ENCODE peak calls at places on chromosome 2, in six cellular contexts. One of them, this sample, is unnamed.
A peak's percentile ranks its signal among the peaks of the same experiment; 100 is the strongest.

GRCh38 chr2:17869128-17869527 is 9.3 kb upstream of the KCNS3 start:
- DNase-seq in hepatocyte: no peak
- DNase-seq in tibial nerve: no peak
- DNase-seq in HCT116: peak; percentile 19
- DNase-seq in IMR-90: peak; percentile 16
- DNase-seq in pancreas: no peak
- DNase-seq in this sample: no peak

GRCh38 chr2:120245520-120245835 is 7.2 kb upstream of the RALB start:
- DNase-seq in hepatocyte: peak; percentile 91
- DNase-seq in tibial nerve: no peak
- DNase-seq in HCT116: no peak
- DNase-seq in IMR-90: no peak
- DNase-seq in pancreas: peak; percentile 42
- DNase-seq in this sample: no peak

GRCh38 chr2:24690524-24690923 is 102.7 kb downstream of the PTRHD1 start:
- DNase-seq in hepatocyte: no peak
- DNase-seq in tibial nerve: no peak
- DNase-seq in HCT116: no peak
- DNase-seq in IMR-90: no peak
- DNase-seq in pancreas: no peak
- DNase-seq in this sample: no peak

GRCh38 chr2:62410015-62410453 is 96.0 kb downstream of the TMEM17 start:
- DNase-seq in hepatocyte: no peak
- DNase-seq in tibial nerve: no peak
- DNase-seq in HCT116: no peak
- DNase-seq in IMR-90: no peak
- DNase-seq in pancreas: no peak
- DNase-seq in this sample: no peak

GRCh38 chr2:36780231-36780808 is 83.8 kb downstream of the VIT start:
- DNase-seq in hepatocyte: peak; percentile 74
- DNase-seq in tibial nerve: peak; percentile 49
- DNase-seq in HCT116: peak; percentile 38
- DNase-seq in IMR-90: peak; percentile 66
- DNase-seq in pancreas: no peak
- DNase-seq in this sample: no peak

GRCh38 chr2:174631009-174631981 is 33.7 kb upstream of the WIPF1 start:
- DNase-seq in hepatocyte: no peak
- DNase-seq in tibial nerve: no peak
- DNase-seq in HCT116: no peak
- DNase-seq in IMR-90: peak; percentile 90
- DNase-seq in pancreas: no peak
- DNase-seq in this sample: no peak

GRCh38 chr2:181552808-181553207 is 95.6 kb downstream of the ITGA4 start:
- DNase-seq in hepatocyte: peak; percentile 6
- DNase-seq in tibial nerve: no peak
- DNase-seq in HCT116: peak; percentile 28
- DNase-seq in IMR-90: no peak
- DNase-seq in pancreas: no peak
- DNase-seq in this sample: no peak

GRCh38 chr2:36287363-36288275 is 68.0 kb upstream of the CRIM1 start:
- DNase-seq in hepatocyte: no peak
- DNase-seq in tibial nerve: no peak
- DNase-seq in HCT116: no peak
- DNase-seq in IMR-90: peak; percentile 86
- DNase-seq in pancreas: no peak
- DNase-seq in this sample: no peak

GRCh38 chr2:138712212-138712979 is 67.8 kb downstream of the NXPH2 start:
- DNase-seq in hepatocyte: peak; percentile 9
- DNase-seq in tibial nerve: no peak
- DNase-seq in HCT116: no peak
- DNase-seq in IMR-90: peak; percentile 17
- DNase-seq in pancreas: no peak
- DNase-seq in this sample: no peak

GRCh38 chr2:23541453-23542334 is 156.7 kb downstream of the KLHL29 start:
- DNase-seq in hepatocyte: peak; percentile 27
- DNase-seq in tibial nerve: peak; percentile 48
- DNase-seq in HCT116: no peak
- DNase-seq in IMR-90: no peak
- DNase-seq in pancreas: no peak
- DNase-seq in this sample: no peak

GRCh38 chr2:233358335-233358734 is 4.0 kb downstream of the DGKD start:
- DNase-seq in hepatocyte: no peak
- DNase-seq in tibial nerve: no peak
- DNase-seq in HCT116: no peak
- DNase-seq in IMR-90: no peak
- DNase-seq in pancreas: no peak
- DNase-seq in this sample: no peak
- H3K27ac ChIP-seq in hepatocyte: no peak overlapping the region
- H3K27ac ChIP-seq in tibial nerve: no peak overlapping the region
- H3K27ac ChIP-seq in HCT116: no peak overlapping the region
- H3K27ac ChIP-seq in IMR-90: no peak overlapping the region
- H3K27ac ChIP-seq in pancreas: no peak overlapping the region
- H3K27ac ChIP-seq in this sample: no peak overlapping the region

DNA sequence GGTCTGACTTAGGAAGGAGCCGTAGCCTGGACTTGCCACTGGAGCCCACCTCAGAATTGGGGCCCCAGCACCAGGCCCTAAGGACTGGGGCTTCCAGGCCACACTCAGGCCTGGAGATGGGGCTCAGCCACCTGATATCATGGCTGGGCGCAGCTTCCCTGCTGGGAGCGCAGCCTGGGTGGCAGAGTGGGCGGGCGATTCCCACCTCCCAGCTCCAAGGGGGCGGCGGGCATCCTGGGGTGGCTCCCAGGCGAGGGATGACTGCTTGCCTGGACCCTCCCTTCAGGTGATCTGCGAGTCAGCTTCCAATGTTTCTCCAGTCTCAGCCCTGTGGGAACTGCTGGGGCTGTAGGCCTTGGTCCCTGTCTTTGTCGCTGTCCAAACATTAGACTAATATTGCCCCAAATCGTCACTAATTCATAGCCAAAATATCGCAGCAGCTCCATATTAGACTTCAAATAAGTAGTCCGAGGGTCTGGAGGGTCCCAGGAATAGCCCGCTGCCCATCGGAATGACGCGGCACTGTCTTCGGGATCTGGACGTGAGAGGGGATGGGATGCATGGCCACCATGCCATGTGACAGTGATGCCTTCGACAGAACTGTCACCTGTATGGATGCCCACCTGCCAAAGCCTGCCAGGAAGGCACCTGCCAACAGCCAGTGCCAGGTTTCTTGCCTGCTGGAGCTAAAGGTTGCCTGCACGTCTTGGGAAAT is 20.2 kb downstream of the GPR35 start:
- DNase-seq in hepatocyte: no peak
- DNase-seq in tibial nerve: no peak
- DNase-seq in HCT116: no peak
- DNase-seq in IMR-90: no peak
- DNase-seq in pancreas: no peak
- DNase-seq in this sample: no peak
- H3K27me3 ChIP-seq in hepatocyte: peaks cover 24% of the 10 kb centered on the region
- H3K27me3 ChIP-seq in tibial nerve: no peaks in the 10 kb centered on the region
- H3K27me3 ChIP-seq in HCT116: peaks cover 10% of the 10 kb centered on the region
- H3K27me3 ChIP-seq in IMR-90: peaks cover 64% of the 10 kb centered on the region
- H3K27me3 ChIP-seq in pancreas: no peaks in the 10 kb centered on the region
- H3K27me3 ChIP-seq in this sample: no peaks in the 10 kb centered on the region

GRCh38 chr2:206820755-206821154 is 55.3 kb downstream of the FASTKD2 start:
- DNase-seq in hepatocyte: no peak
- DNase-seq in tibial nerve: no peak
- DNase-seq in HCT116: no peak
- DNase-seq in IMR-90: no peak
- DNase-seq in pancreas: no peak
- DNase-seq in this sample: no peak

GRCh38 chr2:206824993-206825392 is 59.6 kb downstream of the FASTKD2 start:
- DNase-seq in hepatocyte: no peak
- DNase-seq in tibial nerve: no peak
- DNase-seq in HCT116: no peak
- DNase-seq in IMR-90: no peak
- DNase-seq in pancreas: no peak
- DNase-seq in this sample: no peak

GRCh38 chr2:206824219-206824618 is 58.8 kb downstream of the FASTKD2 start:
- DNase-seq in hepatocyte: no peak
- DNase-seq in tibial nerve: no peak
- DNase-seq in HCT116: no peak
- DNase-seq in IMR-90: no peak
- DNase-seq in pancreas: no peak
- DNase-seq in this sample: no peak

DNA sequence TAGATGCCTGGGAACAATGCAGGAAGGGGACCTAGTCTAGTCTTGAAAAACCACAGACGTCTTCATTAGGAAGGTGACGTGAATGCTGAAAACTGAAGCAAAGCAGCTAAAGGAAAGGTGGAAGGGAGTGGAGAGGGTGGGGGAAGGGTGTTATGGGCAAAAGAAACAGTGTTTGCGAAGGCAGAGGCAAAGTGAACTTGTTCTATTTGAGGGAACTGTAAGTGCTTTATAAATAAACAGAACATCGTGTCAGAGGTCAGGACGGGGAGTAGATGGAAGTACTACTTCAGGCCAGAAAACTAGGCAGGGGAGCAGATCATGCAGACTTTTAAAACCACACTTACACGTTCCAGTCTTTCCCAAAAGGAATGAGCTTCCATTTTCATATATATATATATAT is 57.8 kb downstream of the FASTKD2 start:
- DNase-seq in hepatocyte: no peak
- DNase-seq in tibial nerve: peak; percentile 77
- DNase-seq in HCT116: no peak
- DNase-seq in IMR-90: no peak
- DNase-seq in pancreas: no peak
- DNase-seq in this sample: no peak
- H3K27ac ChIP-seq in hepatocyte: no peak overlapping the region
- H3K27ac ChIP-seq in tibial nerve: peak overlapping the region; percentile 36
- H3K27ac ChIP-seq in HCT116: no peak overlapping the region
- H3K27ac ChIP-seq in IMR-90: no peak overlapping the region
- H3K27ac ChIP-seq in pancreas: no peak overlapping the region
- H3K27ac ChIP-seq in this sample: no peak overlapping the region

GRCh38 chr2:19354417-19355022 is 3.9 kb downstream of the OSR1 start:
- DNase-seq in hepatocyte: no peak
- DNase-seq in tibial nerve: no peak
- DNase-seq in HCT116: no peak
- DNase-seq in IMR-90: peak; percentile 27
- DNase-seq in pancreas: no peak
- DNase-seq in this sample: no peak
- H3K27me3 ChIP-seq in hepatocyte: peaks cover 73% of the 10 kb centered on the region
- H3K27me3 ChIP-seq in tibial nerve: no peaks in the 10 kb centered on the region
- H3K27me3 ChIP-seq in HCT116: no peaks in the 10 kb centered on the region
- H3K27me3 ChIP-seq in IMR-90: no peaks in the 10 kb centered on the region
- H3K27me3 ChIP-seq in pancreas: peaks cover 5% of the 10 kb centered on the region
- H3K27me3 ChIP-seq in this sample: peaks cover 98% of the 10 kb centered on the region

GRCh38 chr2:127404466-127405251 is 13.6 kb upstream of the PROC start:
- DNase-seq in hepatocyte: no peak
- DNase-seq in tibial nerve: no peak
- DNase-seq in HCT116: no peak
- DNase-seq in IMR-90: no peak
- DNase-seq in pancreas: no peak
- DNase-seq in this sample: no peak
- H3K27ac ChIP-seq in hepatocyte: no peak overlapping the region
- H3K27ac ChIP-seq in tibial nerve: no peak overlapping the region
- H3K27ac ChIP-seq in HCT116: no peak overlapping the region
- H3K27ac ChIP-seq in IMR-90: no peak overlapping the region
- H3K27ac ChIP-seq in pancreas: no peak overlapping the region
- H3K27ac ChIP-seq in this sample: no peak overlapping the region

GRCh38 chr2:1846046-1847015 is 102.0 kb upstream of the PXDN start:
- DNase-seq in hepatocyte: no peak
- DNase-seq in tibial nerve: no peak
- DNase-seq in HCT116: no peak
- DNase-seq in IMR-90: no peak
- DNase-seq in pancreas: no peak
- DNase-seq in this sample: no peak

GRCh38 chr2:1849450-1849849 is 105.1 kb upstream of the PXDN start:
- DNase-seq in hepatocyte: no peak
- DNase-seq in tibial nerve: no peak
- DNase-seq in HCT116: no peak
- DNase-seq in IMR-90: no peak
- DNase-seq in pancreas: no peak
- DNase-seq in this sample: no peak

GRCh38 chr2:1847846-1848598 is 103.7 kb upstream of the PXDN start:
- DNase-seq in hepatocyte: no peak
- DNase-seq in tibial nerve: no peak
- DNase-seq in HCT116: no peak
- DNase-seq in IMR-90: no peak
- DNase-seq in pancreas: no peak
- DNase-seq in this sample: no peak

GRCh38 chr2:1850031-1850430 is 105.7 kb upstream of the PXDN start:
- DNase-seq in hepatocyte: no peak
- DNase-seq in tibial nerve: no peak
- DNase-seq in HCT116: no peak
- DNase-seq in IMR-90: no peak
- DNase-seq in pancreas: no peak
- DNase-seq in this sample: no peak

GRCh38 chr2:1848599-1848995 is 104.3 kb upstream of the PXDN start:
- DNase-seq in hepatocyte: no peak
- DNase-seq in tibial nerve: no peak
- DNase-seq in HCT116: no peak
- DNase-seq in IMR-90: no peak
- DNase-seq in pancreas: no peak
- DNase-seq in this sample: no peak
- H3K27me3 ChIP-seq in hepatocyte: peaks cover 18% of the 10 kb centered on the region
- H3K27me3 ChIP-seq in tibial nerve: no peaks in the 10 kb centered on the region
- H3K27me3 ChIP-seq in HCT116: peaks cover 28% of the 10 kb centered on the region
- H3K27me3 ChIP-seq in IMR-90: peaks cover 56% of the 10 kb centered on the region
- H3K27me3 ChIP-seq in pancreas: peaks cover 1% of the 10 kb centered on the region
- H3K27me3 ChIP-seq in this sample: peaks cover 5% of the 10 kb centered on the region

GRCh38 chr2:176171331-176172006 is 14.4 kb downstream of the HOXD3 start:
- DNase-seq in hepatocyte: no peak
- DNase-seq in tibial nerve: no peak
- DNase-seq in HCT116: no peak
- DNase-seq in IMR-90: no peak
- DNase-seq in pancreas: no peak
- DNase-seq in this sample: no peak
- H3K27ac ChIP-seq in hepatocyte: no peak overlapping the region
- H3K27ac ChIP-seq in tibial nerve: no peak overlapping the region
- H3K27ac ChIP-seq in HCT116: no peak overlapping the region
- H3K27ac ChIP-seq in IMR-90: no peak overlapping the region
- H3K27ac ChIP-seq in pancreas: no peak overlapping the region
- H3K27ac ChIP-seq in this sample: no peak overlapping the region

DNA sequence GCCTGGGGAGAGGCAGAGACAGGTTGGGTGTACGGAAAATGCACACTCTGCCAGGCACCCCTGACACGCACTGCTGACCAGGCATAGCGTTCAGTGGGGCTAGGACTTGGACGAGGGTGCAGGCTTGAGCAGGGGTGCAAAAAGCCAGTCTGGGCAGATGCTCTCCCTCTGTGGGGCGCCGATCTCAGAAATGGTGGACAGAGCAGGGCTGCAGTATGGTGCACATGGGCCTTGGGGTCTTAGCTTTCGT is 1.0 kb upstream of the ARHGEF4 start:
- DNase-seq in hepatocyte: no peak
- DNase-seq in tibial nerve: no peak
- DNase-seq in HCT116: no peak
- DNase-seq in IMR-90: no peak
- DNase-seq in pancreas: no peak
- DNase-seq in this sample: no peak
- H3K27me3 ChIP-seq in hepatocyte: peaks cover 29% of the 10 kb centered on the region
- H3K27me3 ChIP-seq in tibial nerve: no peaks in the 10 kb centered on the region
- H3K27me3 ChIP-seq in HCT116: no peaks in the 10 kb centered on the region
- H3K27me3 ChIP-seq in IMR-90: peaks cover 23% of the 10 kb centered on the region
- H3K27me3 ChIP-seq in pancreas: no peaks in the 10 kb centered on the region
- H3K27me3 ChIP-seq in this sample: peaks cover 24% of the 10 kb centered on the region

This sample was measured in CD4-positive, alpha-beta T cell.